ENCODE peak calls at places on chromosomes 3 and 15, in ten cellular contexts. One of them, this sample, is unnamed.

GRCh38 chr15:83219026-83219425 is 11.4 kb upstream of the HDGFL3 start:
- DNase-seq in tibial nerve: no peak
- DNase-seq in dorsolateral prefrontal cortex: no peak
- DNase-seq in bronchial epithelial cell: no peak
- DNase-seq in heart right ventricle: no peak
- DNase-seq in GM20000: no peak
- DNase-seq in upper lobe of right lung: no peak
- DNase-seq in tibial artery: no peak
- DNase-seq in HFFc6: no peak
- DNase-seq in uterus: no peak
- DNase-seq in this sample: no peak

GRCh38 chr15:75785771-75786563 is 57.3 kb upstream of the UBE2Q2 start:
- DNase-seq in upper lobe of right lung: peak
- DNase-seq in GM20000: no peak
- DNase-seq in tibial artery: no peak
- DNase-seq in tibial nerve: no peak
- DNase-seq in HFFc6: peak
- DNase-seq in uterus: no peak
- DNase-seq in dorsolateral prefrontal cortex: peak
- DNase-seq in heart right ventricle: no peak
- DNase-seq in bronchial epithelial cell: no peak
- DNase-seq in this sample: no peak

GRCh38 chr3:64462203-64463120 is 225.3 kb downstream of the ADAMTS9 start:
- DNase-seq in bronchial epithelial cell: no peak
- DNase-seq in uterus: no peak
- DNase-seq in dorsolateral prefrontal cortex: no peak
- DNase-seq in tibial artery: no peak
- DNase-seq in HFFc6: peak
- DNase-seq in upper lobe of right lung: no peak
- DNase-seq in GM20000: no peak
- DNase-seq in heart right ventricle: no peak
- DNase-seq in tibial nerve: no peak
- DNase-seq in this sample: no peak

GRCh38 chr3:59678042-59678707 is 628.4 kb upstream of the CFAP20DC start:
- DNase-seq in GM20000: no peak
- DNase-seq in HFFc6: no peak
- DNase-seq in tibial nerve: no peak
- DNase-seq in dorsolateral prefrontal cortex: no peak
- DNase-seq in uterus: no peak
- DNase-seq in heart right ventricle: no peak
- DNase-seq in upper lobe of right lung: peak
- DNase-seq in tibial artery: no peak
- DNase-seq in bronchial epithelial cell: peak
- DNase-seq in this sample: no peak

GRCh38 chr15:50182233-50183013 is 427 bp downstream of the SLC27A2 start:
- DNase-seq in HFFc6: no peak
- DNase-seq in GM20000: peak
- DNase-seq in bronchial epithelial cell: no peak
- DNase-seq in heart right ventricle: peak
- DNase-seq in tibial artery: no peak
- DNase-seq in tibial nerve: no peak
- DNase-seq in dorsolateral prefrontal cortex: peak
- DNase-seq in upper lobe of right lung: peak
- DNase-seq in uterus: no peak
- DNase-seq in this sample: peak

GRCh38 chr3:152126260-152126659 is 142.5 kb upstream of the MBNL1 start:
- DNase-seq in dorsolateral prefrontal cortex: no peak
- DNase-seq in tibial artery: no peak
- DNase-seq in uterus: no peak
- DNase-seq in HFFc6: peak
- DNase-seq in heart right ventricle: no peak
- DNase-seq in GM20000: no peak
- DNase-seq in tibial nerve: no peak
- DNase-seq in bronchial epithelial cell: peak
- DNase-seq in upper lobe of right lung: no peak
- DNase-seq in this sample: no peak

GRCh38 chr3:157103280-157103679 is 56.7 kb downstream of the CCNL1 start:
- DNase-seq in uterus: no peak
- DNase-seq in upper lobe of right lung: no peak
- DNase-seq in dorsolateral prefrontal cortex: no peak
- DNase-seq in heart right ventricle: no peak
- DNase-seq in tibial nerve: no peak
- DNase-seq in GM20000: peak
- DNase-seq in bronchial epithelial cell: no peak
- DNase-seq in HFFc6: no peak
- DNase-seq in tibial artery: no peak
- DNase-seq in this sample: no peak

GRCh38 chr3:38151667-38152265 is 13.3 kb downstream of the MYD88 start:
- DNase-seq in upper lobe of right lung: no peak
- DNase-seq in heart right ventricle: no peak
- DNase-seq in tibial artery: no peak
- DNase-seq in tibial nerve: no peak
- DNase-seq in uterus: no peak
- DNase-seq in dorsolateral prefrontal cortex: no peak
- DNase-seq in GM20000: no peak
- DNase-seq in bronchial epithelial cell: peak
- DNase-seq in HFFc6: peak
- DNase-seq in this sample: no peak

GRCh38 chr15:79572691-79573340 is 140.7 kb downstream of the MINAR1 start:
- DNase-seq in upper lobe of right lung: no peak
- DNase-seq in GM20000: no peak
- DNase-seq in tibial nerve: no peak
- DNase-seq in heart right ventricle: no peak
- DNase-seq in dorsolateral prefrontal cortex: no peak
- DNase-seq in uterus: no peak
- DNase-seq in HFFc6: no peak
- DNase-seq in tibial artery: no peak
- DNase-seq in bronchial epithelial cell: no peak
- DNase-seq in this sample: no peak

GRCh38 chr15:101441706-101442105 is 47.8 kb downstream of the PCSK6 start:
- DNase-seq in uterus: no peak
- DNase-seq in heart right ventricle: no peak
- DNase-seq in GM20000: no peak
- DNase-seq in dorsolateral prefrontal cortex: no peak
- DNase-seq in bronchial epithelial cell: no peak
- DNase-seq in tibial nerve: no peak
- DNase-seq in tibial artery: no peak
- DNase-seq in HFFc6: no peak
- DNase-seq in upper lobe of right lung: no peak
- DNase-seq in this sample: no peak

GRCh38 chr3:16308727-16309126 is 43.7 kb downstream of the OXNAD1 start:
- DNase-seq in tibial nerve: no peak
- DNase-seq in upper lobe of right lung: no peak
- DNase-seq in heart right ventricle: no peak
- DNase-seq in tibial artery: no peak
- DNase-seq in HFFc6: no peak
- DNase-seq in GM20000: no peak
- DNase-seq in uterus: no peak
- DNase-seq in dorsolateral prefrontal cortex: no peak
- DNase-seq in bronchial epithelial cell: no peak
- DNase-seq in this sample: no peak

GRCh38 chr15:100056411-100057072 is 285.2 kb downstream of the ADAMTS17 start:
- DNase-seq in dorsolateral prefrontal cortex: no peak
- DNase-seq in HFFc6: no peak
- DNase-seq in GM20000: no peak
- DNase-seq in tibial nerve: no peak
- DNase-seq in heart right ventricle: no peak
- DNase-seq in tibial artery: no peak
- DNase-seq in uterus: no peak
- DNase-seq in upper lobe of right lung: no peak
- DNase-seq in bronchial epithelial cell: no peak
- DNase-seq in this sample: no peak

GRCh38 chr3:4355401-4356224 is 52.4 kb downstream of the SETMAR start:
- DNase-seq in tibial artery: no peak
- DNase-seq in tibial nerve: peak
- DNase-seq in upper lobe of right lung: no peak
- DNase-seq in GM20000: no peak
- DNase-seq in bronchial epithelial cell: no peak
- DNase-seq in HFFc6: no peak
- DNase-seq in heart right ventricle: peak
- DNase-seq in uterus: peak
- DNase-seq in dorsolateral prefrontal cortex: no peak
- DNase-seq in this sample: no peak

GRCh38 chr15:38085931-38086562 is 151.6 kb downstream of the TMCO5A start:
- DNase-seq in bronchial epithelial cell: no peak
- DNase-seq in tibial nerve: no peak
- DNase-seq in uterus: no peak
- DNase-seq in tibial artery: no peak
- DNase-seq in HFFc6: peak
- DNase-seq in upper lobe of right lung: no peak
- DNase-seq in dorsolateral prefrontal cortex: no peak
- DNase-seq in GM20000: peak
- DNase-seq in heart right ventricle: no peak
- DNase-seq in this sample: no peak

GRCh38 chr3:141105828-141106628 is 54.9 kb downstream of the SPSB4 start:
- DNase-seq in HFFc6: peak
- DNase-seq in upper lobe of right lung: no peak
- DNase-seq in uterus: peak
- DNase-seq in tibial artery: peak
- DNase-seq in tibial nerve: peak
- DNase-seq in dorsolateral prefrontal cortex: peak
- DNase-seq in GM20000: peak
- DNase-seq in bronchial epithelial cell: peak
- DNase-seq in heart right ventricle: no peak
- DNase-seq in this sample: no peak

DNA sequence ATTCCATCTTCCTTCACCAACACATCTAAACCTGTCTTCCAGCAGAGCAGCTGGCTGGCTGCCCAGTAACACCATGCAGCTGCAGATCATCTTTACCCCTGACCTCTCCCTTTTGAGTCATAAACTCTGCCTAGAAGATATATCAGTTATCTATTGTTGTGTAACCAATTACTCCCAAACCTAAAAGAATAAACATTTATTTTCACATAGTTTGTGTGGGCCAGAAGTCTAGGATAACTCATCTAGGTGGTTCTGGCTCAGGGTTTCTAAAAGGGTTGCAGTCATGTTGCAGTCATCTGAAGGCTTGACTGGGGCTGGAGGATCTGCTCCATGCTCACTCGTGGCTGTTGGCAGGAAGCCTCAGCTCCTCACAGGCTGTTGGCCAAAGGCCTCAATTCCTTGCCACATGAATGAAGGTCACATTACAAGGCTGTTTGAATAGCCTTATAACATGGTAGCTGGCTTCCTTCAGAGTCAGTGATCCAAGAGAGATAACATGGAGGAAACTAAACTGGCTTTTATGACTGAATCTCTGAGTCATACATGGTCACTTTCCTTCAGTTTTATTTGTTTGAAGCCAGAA is 92.8 kb downstream of the GOLIM4 start:
- DNase-seq in HFFc6: peak
- DNase-seq in heart right ventricle: no peak
- DNase-seq in GM20000: no peak
- DNase-seq in upper lobe of right lung: no peak
- DNase-seq in tibial nerve: no peak
- DNase-seq in tibial artery: no peak
- DNase-seq in uterus: no peak
- DNase-seq in bronchial epithelial cell: peak
- DNase-seq in dorsolateral prefrontal cortex: no peak
- DNase-seq in this sample: no peak
- TF ChIP-seq CTCF in HFFc6: no peak
- TF ChIP-seq CTCF in heart right ventricle: no peak
- TF ChIP-seq CTCF in GM20000: no peak
- TF ChIP-seq CTCF in upper lobe of right lung: no peak
- TF ChIP-seq CTCF in tibial nerve: no peak
- TF ChIP-seq CTCF in tibial artery: no peak
- TF ChIP-seq CTCF in uterus: no peak
- TF ChIP-seq CTCF in bronchial epithelial cell: no peak
- TF ChIP-seq CTCF in dorsolateral prefrontal cortex: no peak
- TF ChIP-seq CTCF in this sample: no peak

DNA sequence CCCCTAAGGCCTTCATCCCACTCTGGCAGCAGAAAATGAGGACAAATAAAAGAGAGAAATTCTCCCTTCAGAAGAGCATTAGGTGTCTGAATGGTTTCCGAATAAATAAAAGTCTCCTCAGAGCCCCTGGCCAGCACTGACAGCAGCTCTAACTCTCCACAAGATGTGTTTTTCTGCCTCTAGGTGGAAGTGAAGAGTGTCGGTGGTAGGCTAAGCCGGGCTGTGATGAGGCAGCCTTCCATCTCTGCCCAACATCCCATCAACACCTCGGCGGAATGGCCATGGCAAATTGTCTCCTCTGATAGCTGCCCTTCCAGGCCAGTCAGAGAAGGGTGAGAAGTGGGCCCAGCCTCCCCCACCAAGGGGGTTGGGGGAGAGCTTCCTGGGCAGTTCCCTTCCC is 6.3 kb upstream of the CACNA2D2 start:
- DNase-seq in uterus: no peak
- DNase-seq in heart right ventricle: no peak
- DNase-seq in tibial nerve: no peak
- DNase-seq in GM20000: no peak
- DNase-seq in HFFc6: no peak
- DNase-seq in upper lobe of right lung: no peak
- DNase-seq in tibial artery: no peak
- DNase-seq in bronchial epithelial cell: no peak
- DNase-seq in dorsolateral prefrontal cortex: no peak
- DNase-seq in this sample: no peak
- TF ChIP-seq CTCF in uterus: no peak
- TF ChIP-seq CTCF in heart right ventricle: no peak
- TF ChIP-seq CTCF in tibial nerve: no peak
- TF ChIP-seq CTCF in GM20000: no peak
- TF ChIP-seq CTCF in HFFc6: no peak
- TF ChIP-seq CTCF in upper lobe of right lung: no peak
- TF ChIP-seq CTCF in tibial artery: no peak
- TF ChIP-seq CTCF in bronchial epithelial cell: no peak
- TF ChIP-seq CTCF in dorsolateral prefrontal cortex: no peak
- TF ChIP-seq CTCF in this sample: no peak

DNA sequence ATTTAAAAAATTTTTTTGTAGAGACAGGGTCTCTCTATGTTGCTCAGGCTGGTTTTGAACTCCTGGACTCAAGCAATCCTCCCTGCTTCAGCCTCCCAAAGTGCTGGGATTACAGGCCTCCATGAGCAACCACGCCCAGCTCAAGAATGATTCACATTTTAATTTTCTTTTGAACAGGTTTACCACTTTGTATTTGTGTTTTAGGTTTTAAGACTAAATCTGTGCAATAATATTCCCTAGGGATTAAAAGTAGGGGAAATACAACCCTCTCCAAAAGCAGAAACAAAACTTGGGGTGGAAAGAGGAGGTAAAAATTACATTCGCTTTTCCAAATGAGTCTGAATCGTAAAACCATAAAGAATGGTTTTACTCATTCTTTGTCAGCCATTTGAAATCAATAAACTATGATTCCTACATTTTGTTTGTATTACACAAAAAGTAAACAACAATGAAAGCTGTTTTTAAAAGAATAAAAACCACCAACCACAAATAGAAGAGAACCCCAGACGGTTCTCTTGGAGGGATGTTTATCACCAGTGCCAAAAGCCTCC is 37.8 kb downstream of the SLC24A1 start:
- DNase-seq in HFFc6: no peak
- DNase-seq in upper lobe of right lung: no peak
- DNase-seq in bronchial epithelial cell: no peak
- DNase-seq in tibial artery: no peak
- DNase-seq in tibial nerve: no peak
- DNase-seq in GM20000: no peak
- DNase-seq in dorsolateral prefrontal cortex: no peak
- DNase-seq in heart right ventricle: no peak
- DNase-seq in uterus: no peak
- DNase-seq in this sample: no peak
- TF ChIP-seq CTCF in HFFc6: no peak
- TF ChIP-seq CTCF in upper lobe of right lung: no peak
- TF ChIP-seq CTCF in bronchial epithelial cell: no peak
- TF ChIP-seq CTCF in tibial artery: no peak
- TF ChIP-seq CTCF in tibial nerve: no peak
- TF ChIP-seq CTCF in GM20000: no peak
- TF ChIP-seq CTCF in dorsolateral prefrontal cortex: no peak
- TF ChIP-seq CTCF in heart right ventricle: no peak
- TF ChIP-seq CTCF in uterus: no peak
- TF ChIP-seq CTCF in this sample: no peak

GRCh38 chr3:163916596-163917560 is 1161.4 kb downstream of the SI start:
- DNase-seq in heart right ventricle: no peak
- DNase-seq in HFFc6: no peak
- DNase-seq in dorsolateral prefrontal cortex: no peak
- DNase-seq in upper lobe of right lung: no peak
- DNase-seq in tibial nerve: no peak
- DNase-seq in uterus: no peak
- DNase-seq in tibial artery: no peak
- DNase-seq in GM20000: no peak
- DNase-seq in bronchial epithelial cell: no peak
- DNase-seq in this sample: no peak
- TF ChIP-seq CTCF in heart right ventricle: no peak
- TF ChIP-seq CTCF in HFFc6: no peak
- TF ChIP-seq CTCF in dorsolateral prefrontal cortex: peak
- TF ChIP-seq CTCF in upper lobe of right lung: peak
- TF ChIP-seq CTCF in tibial nerve: no peak
- TF ChIP-seq CTCF in uterus: no peak
- TF ChIP-seq CTCF in tibial artery: no peak
- TF ChIP-seq CTCF in GM20000: no peak
- TF ChIP-seq CTCF in bronchial epithelial cell: no peak
- TF ChIP-seq CTCF in this sample: no peak